ENCODE peak calls at places on chromosomes 11 and 22, in seven cellular contexts. One of them, this sample, is unnamed.

GRCh38 chr22:24175160-24175808 is 6.0 kb upstream of the SUSD2 start:
- DNase-seq in fibroblast of the conjunctiva: peak; percentile 63
- DNase-seq in GM23338: peak; percentile 91
- DNase-seq in AG08395: peak; percentile 89
- DNase-seq in activated CD8-positive, alpha-beta memory T cell treated with anti-CD3 and anti-CD28 coated beads, Interleukin-2, amount 10 ng/mL, durations not matched to agents 7 days and 5 days: peak; percentile 76
- DNase-seq in neural crest cell: peak; percentile 77
- DNase-seq in anterior cingulate cortex: peak; percentile 68
- DNase-seq in this sample: peak; percentile 81

GRCh38 chr22:31588970-31589675 is 72.9 kb downstream of the PISD start:
- DNase-seq in fibroblast of the conjunctiva: no peak
- DNase-seq in GM23338: no peak
- DNase-seq in AG08395: no peak
- DNase-seq in activated CD8-positive, alpha-beta memory T cell treated with anti-CD3 and anti-CD28 coated beads, Interleukin-2, amount 10 ng/mL, durations not matched to agents 7 days and 5 days: no peak
- DNase-seq in neural crest cell: no peak
- DNase-seq in anterior cingulate cortex: no peak
- DNase-seq in this sample: no peak

GRCh38 chr11:72771507-72771906 is 19.3 kb upstream of the ARAP1 start:
- DNase-seq in fibroblast of the conjunctiva: peak; percentile 20
- DNase-seq in GM23338: no peak
- DNase-seq in AG08395: peak; percentile 72
- DNase-seq in activated CD8-positive, alpha-beta memory T cell treated with anti-CD3 and anti-CD28 coated beads, Interleukin-2, amount 10 ng/mL, durations not matched to agents 7 days and 5 days: no peak
- DNase-seq in neural crest cell: no peak
- DNase-seq in anterior cingulate cortex: no peak
- DNase-seq in this sample: no peak

GRCh38 chr11:119745776-119746535 is 17.0 kb upstream of the NECTIN1 start:
- DNase-seq in fibroblast of the conjunctiva: no peak
- DNase-seq in GM23338: no peak
- DNase-seq in AG08395: no peak
- DNase-seq in activated CD8-positive, alpha-beta memory T cell treated with anti-CD3 and anti-CD28 coated beads, Interleukin-2, amount 10 ng/mL, durations not matched to agents 7 days and 5 days: no peak
- DNase-seq in neural crest cell: no peak
- DNase-seq in anterior cingulate cortex: peak; percentile 55
- DNase-seq in this sample: peak; percentile 35

GRCh38 chr11:83836883-83837654 is 550.9 kb upstream of the CCDC90B start:
- DNase-seq in fibroblast of the conjunctiva: peak; percentile 12
- DNase-seq in GM23338: peak; percentile 90
- DNase-seq in AG08395: peak; percentile 74
- DNase-seq in activated CD8-positive, alpha-beta memory T cell treated with anti-CD3 and anti-CD28 coated beads, Interleukin-2, amount 10 ng/mL, durations not matched to agents 7 days and 5 days: peak; percentile 48
- DNase-seq in neural crest cell: peak; percentile 39
- DNase-seq in anterior cingulate cortex: peak; percentile 42
- DNase-seq in this sample: peak; percentile 75

GRCh38 chr11:117473692-117474091 is 146.0 kb downstream of the CEP164 start:
- DNase-seq in fibroblast of the conjunctiva: no peak
- DNase-seq in GM23338: peak; percentile 38
- DNase-seq in AG08395: no peak
- DNase-seq in activated CD8-positive, alpha-beta memory T cell treated with anti-CD3 and anti-CD28 coated beads, Interleukin-2, amount 10 ng/mL, durations not matched to agents 7 days and 5 days: no peak
- DNase-seq in neural crest cell: no peak
- DNase-seq in anterior cingulate cortex: no peak
- DNase-seq in this sample: no peak

GRCh38 chr11:43947003-43947500 is 4.6 kb downstream of the C11orf96 start:
- DNase-seq in fibroblast of the conjunctiva: no peak
- DNase-seq in GM23338: peak; percentile 74
- DNase-seq in AG08395: peak; percentile 33
- DNase-seq in activated CD8-positive, alpha-beta memory T cell treated with anti-CD3 and anti-CD28 coated beads, Interleukin-2, amount 10 ng/mL, durations not matched to agents 7 days and 5 days: no peak
- DNase-seq in neural crest cell: no peak
- DNase-seq in anterior cingulate cortex: no peak
- DNase-seq in this sample: no peak

GRCh38 chr11:44622190-44622650 is 56.8 kb downstream of the CD82 start:
- DNase-seq in fibroblast of the conjunctiva: no peak
- DNase-seq in GM23338: no peak
- DNase-seq in AG08395: no peak
- DNase-seq in activated CD8-positive, alpha-beta memory T cell treated with anti-CD3 and anti-CD28 coated beads, Interleukin-2, amount 10 ng/mL, durations not matched to agents 7 days and 5 days: peak; percentile 36
- DNase-seq in neural crest cell: no peak
- DNase-seq in anterior cingulate cortex: no peak
- DNase-seq in this sample: peak; percentile 2

GRCh38 chr11:70546179-70546940 is 148.0 kb downstream of the CTTN start:
- DNase-seq in fibroblast of the conjunctiva: no peak
- DNase-seq in GM23338: no peak
- DNase-seq in AG08395: no peak
- DNase-seq in activated CD8-positive, alpha-beta memory T cell treated with anti-CD3 and anti-CD28 coated beads, Interleukin-2, amount 10 ng/mL, durations not matched to agents 7 days and 5 days: no peak
- DNase-seq in neural crest cell: no peak
- DNase-seq in anterior cingulate cortex: no peak
- DNase-seq in this sample: no peak

GRCh38 chr11:73324116-73324515 is 16.0 kb downstream of the ARHGEF17 start:
- DNase-seq in fibroblast of the conjunctiva: no peak
- DNase-seq in GM23338: no peak
- DNase-seq in AG08395: no peak
- DNase-seq in activated CD8-positive, alpha-beta memory T cell treated with anti-CD3 and anti-CD28 coated beads, Interleukin-2, amount 10 ng/mL, durations not matched to agents 7 days and 5 days: no peak
- DNase-seq in neural crest cell: no peak
- DNase-seq in anterior cingulate cortex: no peak
- DNase-seq in this sample: no peak

GRCh38 chr22:33400061-33400840 is 342.1 kb upstream of the SYN3 start:
- DNase-seq in fibroblast of the conjunctiva: no peak
- DNase-seq in GM23338: no peak
- DNase-seq in AG08395: no peak
- DNase-seq in activated CD8-positive, alpha-beta memory T cell treated with anti-CD3 and anti-CD28 coated beads, Interleukin-2, amount 10 ng/mL, durations not matched to agents 7 days and 5 days: no peak
- DNase-seq in neural crest cell: no peak
- DNase-seq in anterior cingulate cortex: no peak
- DNase-seq in this sample: no peak

GRCh38 chr11:1767399-1768140 is 3.8 kb upstream of the CTSD start:
- DNase-seq in fibroblast of the conjunctiva: no peak
- DNase-seq in GM23338: no peak
- DNase-seq in AG08395: no peak
- DNase-seq in activated CD8-positive, alpha-beta memory T cell treated with anti-CD3 and anti-CD28 coated beads, Interleukin-2, amount 10 ng/mL, durations not matched to agents 7 days and 5 days: no peak
- DNase-seq in neural crest cell: no peak
- DNase-seq in anterior cingulate cortex: no peak
- DNase-seq in this sample: no peak

GRCh38 chr11:8833568-8834275 is 77.3 kb upstream of the AKIP1 start:
- DNase-seq in fibroblast of the conjunctiva: no peak
- DNase-seq in GM23338: peak; percentile 28
- DNase-seq in AG08395: peak; percentile 49
- DNase-seq in activated CD8-positive, alpha-beta memory T cell treated with anti-CD3 and anti-CD28 coated beads, Interleukin-2, amount 10 ng/mL, durations not matched to agents 7 days and 5 days: no peak
- DNase-seq in neural crest cell: no peak
- DNase-seq in anterior cingulate cortex: no peak
- DNase-seq in this sample: no peak

GRCh38 chr11:27353593-27354358 is 9.2 kb downstream of the CCDC34 start:
- DNase-seq in fibroblast of the conjunctiva: peak; percentile 3
- DNase-seq in GM23338: no peak
- DNase-seq in AG08395: peak; percentile 18
- DNase-seq in activated CD8-positive, alpha-beta memory T cell treated with anti-CD3 and anti-CD28 coated beads, Interleukin-2, amount 10 ng/mL, durations not matched to agents 7 days and 5 days: no peak
- DNase-seq in neural crest cell: no peak
- DNase-seq in anterior cingulate cortex: no peak
- DNase-seq in this sample: no peak

GRCh38 chr11:119093951-119094815 is 7.5 kb downstream of the DPAGT1 start:
- DNase-seq in fibroblast of the conjunctiva: no peak
- DNase-seq in GM23338: peak; percentile 48
- DNase-seq in AG08395: peak; percentile 12
- DNase-seq in activated CD8-positive, alpha-beta memory T cell treated with anti-CD3 and anti-CD28 coated beads, Interleukin-2, amount 10 ng/mL, durations not matched to agents 7 days and 5 days: peak; percentile 62
- DNase-seq in neural crest cell: no peak
- DNase-seq in anterior cingulate cortex: peak; percentile 17
- DNase-seq in this sample: no peak

GRCh38 chr11:115498354-115498753 is 5.9 kb downstream of the CADM1 start:
- DNase-seq in fibroblast of the conjunctiva: no peak
- DNase-seq in GM23338: no peak
- DNase-seq in AG08395: no peak
- DNase-seq in activated CD8-positive, alpha-beta memory T cell treated with anti-CD3 and anti-CD28 coated beads, Interleukin-2, amount 10 ng/mL, durations not matched to agents 7 days and 5 days: no peak
- DNase-seq in neural crest cell: no peak
- DNase-seq in anterior cingulate cortex: no peak
- DNase-seq in this sample: no peak

GRCh38 chr11:117424781-117425180 is 97.1 kb downstream of the CEP164 start:
- DNase-seq in fibroblast of the conjunctiva: peak; percentile 4
- DNase-seq in GM23338: no peak
- DNase-seq in AG08395: peak; percentile 46
- DNase-seq in activated CD8-positive, alpha-beta memory T cell treated with anti-CD3 and anti-CD28 coated beads, Interleukin-2, amount 10 ng/mL, durations not matched to agents 7 days and 5 days: no peak
- DNase-seq in neural crest cell: no peak
- DNase-seq in anterior cingulate cortex: no peak
- DNase-seq in this sample: no peak

GRCh38 chr22:35313311-35314121 is 13.8 kb downstream of the TOM1 start:
- DNase-seq in fibroblast of the conjunctiva: no peak
- DNase-seq in GM23338: no peak
- DNase-seq in AG08395: peak; percentile 91
- DNase-seq in activated CD8-positive, alpha-beta memory T cell treated with anti-CD3 and anti-CD28 coated beads, Interleukin-2, amount 10 ng/mL, durations not matched to agents 7 days and 5 days: peak; percentile 65
- DNase-seq in neural crest cell: no peak
- DNase-seq in anterior cingulate cortex: no peak
- DNase-seq in this sample: no peak

GRCh38 chr11:130427581-130428211 is 713 bp downstream of the ADAMTS8 start:
- DNase-seq in fibroblast of the conjunctiva: no peak
- DNase-seq in GM23338: peak; percentile 70
- DNase-seq in AG08395: no peak
- DNase-seq in activated CD8-positive, alpha-beta memory T cell treated with anti-CD3 and anti-CD28 coated beads, Interleukin-2, amount 10 ng/mL, durations not matched to agents 7 days and 5 days: no peak
- DNase-seq in neural crest cell: peak; percentile 43
- DNase-seq in anterior cingulate cortex: peak; percentile 43
- DNase-seq in this sample: peak; percentile 67

GRCh38 chr22:37233751-37234631 is 10.1 kb downstream of the RAC2 start:
- DNase-seq in fibroblast of the conjunctiva: no peak
- DNase-seq in GM23338: no peak
- DNase-seq in AG08395: no peak
- DNase-seq in activated CD8-positive, alpha-beta memory T cell treated with anti-CD3 and anti-CD28 coated beads, Interleukin-2, amount 10 ng/mL, durations not matched to agents 7 days and 5 days: peak; percentile 44
- DNase-seq in neural crest cell: no peak
- DNase-seq in anterior cingulate cortex: no peak
- DNase-seq in this sample: no peak

GRCh38 chr22:28268176-28268575 is 349.1 kb upstream of the PITPNB start:
- DNase-seq in fibroblast of the conjunctiva: no peak
- DNase-seq in GM23338: no peak
- DNase-seq in AG08395: no peak
- DNase-seq in activated CD8-positive, alpha-beta memory T cell treated with anti-CD3 and anti-CD28 coated beads, Interleukin-2, amount 10 ng/mL, durations not matched to agents 7 days and 5 days: no peak
- DNase-seq in neural crest cell: no peak
- DNase-seq in anterior cingulate cortex: no peak
- DNase-seq in this sample: no peak

GRCh38 chr11:132430352-132431091 is 1060.1 kb downstream of the NTM start:
- DNase-seq in fibroblast of the conjunctiva: no peak
- DNase-seq in GM23338: no peak
- DNase-seq in AG08395: peak; percentile 58
- DNase-seq in activated CD8-positive, alpha-beta memory T cell treated with anti-CD3 and anti-CD28 coated beads, Interleukin-2, amount 10 ng/mL, durations not matched to agents 7 days and 5 days: no peak
- DNase-seq in neural crest cell: no peak
- DNase-seq in anterior cingulate cortex: no peak
- DNase-seq in this sample: no peak